ENCODE peak calls at places on chromosomes 3 and 15, in seven cellular contexts. O is cardiac muscle cell; A is psoas muscle; L is HS-5; J is activated CD8-positive, alpha-beta memory T cell treated with anti-CD3 and anti-CD28 coated beads for 48 hours; B is NCI-H1105; W is activated T-cell treated with anti-CD3 and anti-CD28 coated beads for 48 hours. D is an unnamed sample.

GRCh38 chr15:65900488-65900887 is 31.2 kb downstream of the RAB11A start:
- DNase-seq in O (no peak), A (no peak), L (no peak), J (no peak), B (no peak), W (no peak), D (no peak)

GRCh38 chr3:29335438-29335837 is 54.6 kb downstream of the RBMS3 start:
- DNase-seq in O (peak), A (peak), L (peak), J (no peak), B (peak), W (no peak), D (peak)

GRCh38 chr3:138418556-138419206 is 15.7 kb upstream of the ESYT3 start:
- DNase-seq in O (no peak), A (no peak), L (no peak), J (no peak), B (no peak), W (no peak), D (no peak)

GRCh38 chr15:94875550-94875949 is 644.2 kb downstream of the MCTP2 start:
- DNase-seq in O (no peak), A (no peak), L (no peak), J (no peak), B (no peak), W (no peak), D (no peak)

GRCh38 chr3:102174832-102175374 is 259.9 kb upstream of the ZPLD1 start:
- DNase-seq in O (no peak), A (no peak), L (no peak), J (no peak), B (peak), W (no peak), D (peak)

GRCh38 chr15:78836333-78836732 is 25.1 kb upstream of the ADAMTS7 start:
- DNase-seq in O (no peak), A (no peak), L (no peak), J (no peak), B (no peak), W (no peak), D (no peak)

GRCh38 chr15:62068071-62068786 is 1.5 kb downstream of the C2CD4A start:
- DNase-seq in O (peak), A (peak), L (no peak), J (no peak), B (no peak), W (peak), D (peak)

GRCh38 chr3:25107918-25108617 is 320.0 kb upstream of the RARB start:
- DNase-seq in O (no peak), A (no peak), L (no peak), J (no peak), B (no peak), W (no peak), D (no peak)

GRCh38 chr3:25678581-25678980 is 13.9 kb upstream of the TOP2B start:
- DNase-seq in O (no peak), A (no peak), L (no peak), J (no peak), B (no peak), W (no peak), D (no peak)

GRCh38 chr3:22366781-22367180 is 615.8 kb upstream of the ZNF385D start:
- DNase-seq in O (peak), A (no peak), L (no peak), J (no peak), B (no peak), W (no peak), D (no peak)

GRCh38 chr3:156762631-156763185 is 63.4 kb upstream of the LEKR1 start:
- DNase-seq in O (peak), A (no peak), L (no peak), J (no peak), B (no peak), W (no peak), D (no peak)

GRCh38 chr3:197168063-197168462 is 130.3 kb downstream of the DLG1 start:
- DNase-seq in O (no peak), A (no peak), L (no peak), J (no peak), B (no peak), W (no peak), D (no peak)

GRCh38 chr3:105527538-105527937 is 160.8 kb downstream of the ALCAM start:
- DNase-seq in O (no peak), A (no peak), L (no peak), J (no peak), B (no peak), W (no peak), D (no peak)

GRCh38 chr3:58124387-58124786 is 86.4 kb downstream of the DNASE1L3 start:
- DNase-seq in O (no peak), A (no peak), L (no peak), J (no peak), B (no peak), W (no peak), D (no peak)

GRCh38 chr3:4850928-4851265 is 128.3 kb upstream of the BHLHE40 start:
- DNase-seq in O (no peak), A (no peak), L (no peak), J (no peak), B (no peak), W (no peak), D (no peak)

GRCh38 chr3:11567516-11568467 is 75.9 kb downstream of the VGLL4 start:
- DNase-seq in O (peak), A (peak), L (peak), J (no peak), B (no peak), W (no peak), D (no peak)

GRCh38 chr3:112976953-112977352 is 2.0 kb upstream of the CD200R1 start:
- DNase-seq in O (no peak), A (no peak), L (no peak), J (no peak), B (no peak), W (no peak), D (no peak)

GRCh38 chr15:80457896-80458295 is 53.7 kb downstream of the ARNT2 start:
- DNase-seq in O (no peak), A (no peak), L (no peak), J (no peak), B (no peak), W (no peak), D (no peak)

GRCh38 chr15:83656192-83656591 is 2.3 kb downstream of the ADAMTSL3 start:
- DNase-seq in O (no peak), A (no peak), L (no peak), J (no peak), B (no peak), W (no peak), D (no peak)

GRCh38 chr3:138846350-138846756 is 11.6 kb upstream of the PIK3CB start:
- DNase-seq in O (no peak), A (no peak), L (no peak), J (no peak), B (no peak), W (no peak), D (no peak)

GRCh38 chr15:33022629-33023028 is 171.9 kb downstream of the FMN1 start:
- DNase-seq in O (peak), A (peak), L (no peak), J (no peak), B (no peak), W (no peak), D (peak)

GRCh38 chr3:117285721-117286120 is 576.1 kb downstream of the TUSC7 start:
- DNase-seq in O (no peak), A (no peak), L (no peak), J (no peak), B (peak), W (no peak), D (no peak)

GRCh38 chr15:31511707-31512310 is 185.2 kb downstream of the KLF13 start:
- DNase-seq in O (no peak), A (no peak), L (no peak), J (no peak), B (no peak), W (no peak), D (peak)

GRCh38 chr3:16409032-16409431 is 104.5 kb downstream of the RFTN1 start:
- DNase-seq in O (no peak), A (no peak), L (no peak), J (no peak), B (no peak), W (no peak), D (no peak)

GRCh38 chr15:50552238-50552637 is 5.8 kb upstream of the USP50 start:
- DNase-seq in O (no peak), A (no peak), L (no peak), J (no peak), B (no peak), W (no peak), D (no peak)

GRCh38 chr15:36791849-36792618 is 212.6 kb downstream of the CDIN1 start:
- DNase-seq in O (no peak), A (peak), L (no peak), J (no peak), B (no peak), W (no peak), D (no peak)

GRCh38 chr15:72515591-72516389 is 41.7 kb downstream of the ARIH1 start:
- DNase-seq in O (peak), A (no peak), L (no peak), J (no peak), B (peak), W (no peak), D (no peak)

GRCh38 chr3:122576174-122576940 is 1.1 kb upstream of the PARP15 start:
- DNase-seq in O (no peak), A (no peak), L (no peak), J (no peak), B (no peak), W (no peak), D (no peak)

GRCh38 chr15:73770049-73770448 is 16.9 kb upstream of the INSYN1 start:
- DNase-seq in O (no peak), A (no peak), L (no peak), J (no peak), B (no peak), W (no peak), D (no peak)

D was measured in dermis microvascular lymphatic vessel endothelial cell.